ENCODE peak calls at places on chromosomes 5 and 9, in eight cellular contexts. E is GM23248, J is hepatocyte, S is MM.1S, Z is SK-N-SH, F is PC-3, K is OCI-LY7, D is PC-9. C is an unnamed sample. For H3K9me2, the result is how much of the 10 kb centered on the place peaks cover.

GRCh38 chr9:89606567-89607311 is 1.9 kb downstream of the GADD45G start:
- DNase-seq in F (peak), K (no peak), S (peak), J (peak), E (peak), D (no peak), Z (peak), C (no peak)

GRCh38 chr5:179766726-179767455 is 26.9 kb upstream of the LTC4S start:
- DNase-seq in K (no peak), J (no peak), D (no peak), Z (no peak), S (no peak), E (peak), F (no peak), C (no peak)

GRCh38 chr5:67875637-67876036 is 339.9 kb upstream of the PIK3R1 start:
- DNase-seq in K (no peak), Z (no peak), J (no peak), E (no peak), D (no peak), F (no peak), S (no peak), C (no peak)

GRCh38 chr9:79559501-79560181 is 12.1 kb upstream of the TLE4 start:
- DNase-seq in J (no peak), D (no peak), F (no peak), Z (peak), S (no peak), E (no peak), K (no peak), C (no peak)

GRCh38 chr9:137370865-137371520 is 52.0 kb downstream of the EXD3 start:
- DNase-seq in Z (no peak), E (no peak), S (no peak), D (no peak), F (no peak), K (no peak), J (no peak), C (no peak)

GRCh38 chr9:37776328-37776727 is 8.5 kb downstream of the EXOSC3 start:
- DNase-seq in D (no peak), K (no peak), E (peak), F (peak), S (no peak), J (no peak), Z (no peak), C (no peak)

GRCh38 chr9:125932012-125932411 is 184.8 kb downstream of the PBX3 start:
- DNase-seq in D (no peak), F (peak), K (no peak), Z (no peak), J (peak), S (no peak), E (peak), C (peak)

GRCh38 chr5:139108056-139108811 is 89.9 kb downstream of the SIL1 start:
- DNase-seq in D (no peak), Z (no peak), E (peak), J (no peak), S (no peak), K (no peak), F (no peak), C (no peak)

GRCh38 chr9:107946364-107947137 is 457.0 kb upstream of the KLF4 start:
- DNase-seq in D (no peak), Z (no peak), S (no peak), K (no peak), F (no peak), J (no peak), E (no peak), C (no peak)

GRCh38 chr5:125750538-125751186 is 672.5 kb upstream of the GRAMD2B start:
- DNase-seq in S (no peak), F (peak), D (no peak), K (no peak), E (no peak), Z (no peak), J (no peak), C (peak)

GRCh38 chr5:103562084-103562452 is 521 bp downstream of the NUDT12 start:
- DNase-seq in K (no peak), E (peak), S (no peak), J (peak), Z (no peak), F (no peak), D (no peak), C (no peak)

GRCh38 chr9:18890372-18890771 is 142.6 kb downstream of the SAXO1 start:
- DNase-seq in J (no peak), D (no peak), Z (peak), K (no peak), S (no peak), E (peak), F (peak), C (no peak)

GRCh38 chr9:69292078-69292477 is 32.9 kb upstream of the ENTREP1 start:
- DNase-seq in S (no peak), D (no peak), J (no peak), K (no peak), F (no peak), Z (no peak), E (no peak), C (peak)

GRCh38 chr9:133993635-133994253 is 1.6 kb upstream of the VAV2 start:
- DNase-seq in J (no peak), Z (no peak), K (no peak), F (no peak), D (no peak), S (no peak), E (no peak), C (no peak)

GRCh38 chr5:109529520-109529919 is 119.7 kb upstream of the PJA2 start:
- DNase-seq in F (peak), K (no peak), S (no peak), J (no peak), Z (no peak), E (peak), D (no peak), C (no peak)

GRCh38 chr9:70563437-70564204 is 149.2 kb upstream of the KLF9 start:
- DNase-seq in E (peak), F (no peak), J (no peak), Z (no peak), K (no peak), D (no peak), S (peak), C (no peak)

GRCh38 chr9:76351006-76351405 is 43.2 kb downstream of the RFK start:
- DNase-seq in K (peak), E (no peak), F (no peak), S (no peak), D (no peak), J (no peak), Z (no peak), C (no peak)

GRCh38 chr5:11248958-11249357 is 487.9 kb upstream of the DAP start:
- DNase-seq in E (no peak), K (no peak), J (no peak), D (no peak), S (no peak), Z (no peak), F (no peak), C (no peak)

GRCh38 chr5:140827704-140828401 is at the start of gene PCDHA6:
- DNase-seq in E (peak), Z (no peak), S (no peak), D (no peak), J (no peak), K (no peak), F (no peak), C (no peak)

GRCh38 chr9:70044450-70045307 is 1.0 kb downstream of the MAMDC2 start:
- DNase-seq in F (no peak), J (peak), Z (no peak), S (peak), E (peak), D (peak), K (no peak), C (no peak)

GRCh38 chr9:19788614-19789271 is at the start of gene SLC24A2:
- DNase-seq in J (peak), F (no peak), Z (peak), S (no peak), K (no peak), E (no peak), D (no peak), C (no peak)

GRCh38 chr5:80959768-80960442 is at the start of gene RASGRF2:
- DNase-seq in S (no peak), J (peak), K (no peak), Z (peak), F (no peak), E (peak), D (no peak), C (no peak)

GRCh38 chr9:36504154-36504550 is 68.5 kb upstream of the MELK start:
- DNase-seq in D (no peak), J (no peak), S (no peak), F (no peak), Z (no peak), K (peak), E (no peak), C (no peak)

GRCh38 chr9:111896942-111897830 is 572 bp downstream of the UGCG start:
- DNase-seq in D (no peak), Z (peak), K (no peak), J (peak), E (peak), S (no peak), F (peak), C (no peak)

GRCh38 chr5:140075371-140075770 is 32.3 kb upstream of the NRG2 start:
- DNase-seq in J (no peak), K (peak), F (peak), E (peak), D (peak), Z (peak), S (no peak), C (no peak)

GRCh38 chr5:421287-421880 is 21.6 kb upstream of the EXOC3 start:
- DNase-seq in F (no peak), K (no peak), D (no peak), Z (no peak), S (no peak), E (no peak), J (no peak), C (no peak)

GRCh38 chr5:423626-424258 is 19.2 kb upstream of the EXOC3 start:
- DNase-seq in D (no peak), E (no peak), S (no peak), J (no peak), Z (no peak), K (no peak), F (no peak), C (no peak)

GRCh38 chr5:421901-422300 is 21.1 kb upstream of the EXOC3 start:
- DNase-seq in D (no peak), K (no peak), Z (no peak), J (no peak), F (no peak), E (no peak), S (no peak), C (no peak)

GRCh38 chr5:423233-423565 is 19.8 kb upstream of the EXOC3 start:
- DNase-seq in Z (no peak), F (no peak), E (no peak), S (no peak), J (no peak), K (no peak), D (no peak), C (no peak)

DNA sequence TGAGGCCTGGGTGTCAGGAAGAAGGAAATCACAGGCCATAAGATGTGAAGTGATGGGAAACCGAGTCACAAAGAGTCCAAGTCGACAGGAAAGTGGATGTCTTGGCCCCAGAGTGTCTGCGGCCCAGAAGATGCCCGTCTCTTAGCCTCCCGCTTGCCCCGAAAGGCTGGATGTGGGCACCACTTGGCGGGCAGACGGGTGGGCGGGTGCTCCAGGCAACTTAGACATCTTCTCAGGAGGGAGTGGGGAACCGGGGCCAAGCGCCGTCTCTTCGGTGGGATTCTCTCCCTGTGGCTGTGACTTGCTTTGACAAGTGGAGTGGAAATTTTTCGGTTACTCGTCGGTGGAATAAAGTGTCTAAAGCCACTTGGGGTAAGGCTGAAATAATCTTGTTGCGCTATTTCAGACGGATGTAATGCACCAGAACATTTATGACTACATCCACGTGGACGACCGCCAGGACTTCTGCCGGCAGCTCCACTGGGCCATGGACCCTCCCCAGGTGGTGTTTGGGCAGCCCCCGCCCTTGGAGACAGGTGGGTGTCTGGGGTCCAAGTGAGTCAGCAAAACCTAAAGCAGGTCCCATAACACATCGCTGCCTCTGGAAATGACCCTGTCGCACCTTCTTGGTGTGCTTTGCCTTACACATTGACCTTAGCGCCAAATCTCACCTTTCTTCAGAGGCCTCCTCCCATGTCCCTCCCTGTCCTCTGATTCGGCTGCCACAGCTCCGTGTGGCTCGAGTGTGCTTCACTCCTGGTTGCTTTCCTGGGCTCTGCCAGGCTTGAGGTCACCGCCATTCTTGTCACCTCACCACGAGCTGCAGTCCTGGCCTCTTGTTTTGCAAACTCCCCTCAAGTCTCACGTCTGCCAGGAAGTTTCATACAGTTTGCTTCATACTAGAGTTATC is 20.4 kb upstream of the EXOC3 start:
- DNase-seq in D (no peak), S (no peak), Z (no peak), J (no peak), K (no peak), F (no peak), E (no peak), C (no peak)
- H3K9me2 ChIP-seq in D (under half), S (under half), Z (under half), J (under half), K (under half), F (under half), E (under half), C (under half)

GRCh38 chr9:82891321-82891720 is 171.6 kb downstream of the RASEF start:
- DNase-seq in F (no peak), J (no peak), S (no peak), K (no peak), D (no peak), Z (no peak), E (no peak), C (no peak)

GRCh38 chr9:82890401-82890800 is 172.5 kb downstream of the RASEF start:
- DNase-seq in S (no peak), K (no peak), D (no peak), E (no peak), F (no peak), Z (no peak), J (no peak), C (no peak)

GRCh38 chr9:82890865-82891264 is 172.1 kb downstream of the RASEF start:
- DNase-seq in F (no peak), Z (no peak), E (no peak), K (no peak), D (no peak), J (no peak), S (no peak), C (no peak)

GRCh38 chr9:82894961-82895902 is 167.7 kb downstream of the RASEF start:
- DNase-seq in K (no peak), D (no peak), S (no peak), F (no peak), J (peak), Z (peak), E (no peak), C (no peak)

GRCh38 chr9:82893549-82893948 is 169.4 kb downstream of the RASEF start:
- DNase-seq in Z (no peak), F (no peak), D (no peak), J (no peak), K (no peak), S (no peak), E (no peak), C (no peak)
- H3K9me2 ChIP-seq in Z (under half), F (under half), D (under half), J (under half), K (under half), S (under half), E (under half), C (under half)

GRCh38 chr5:143605403-143606005 is 202.0 kb upstream of the NR3C1 start:
- DNase-seq in K (peak), E (no peak), D (no peak), J (no peak), S (peak), F (peak), Z (no peak), C (no peak)
- H3K9me2 ChIP-seq in K (under half), E (under half), D (under half), J (under half), S (under half), F (under half), Z (under half), C (under half)

DNA sequence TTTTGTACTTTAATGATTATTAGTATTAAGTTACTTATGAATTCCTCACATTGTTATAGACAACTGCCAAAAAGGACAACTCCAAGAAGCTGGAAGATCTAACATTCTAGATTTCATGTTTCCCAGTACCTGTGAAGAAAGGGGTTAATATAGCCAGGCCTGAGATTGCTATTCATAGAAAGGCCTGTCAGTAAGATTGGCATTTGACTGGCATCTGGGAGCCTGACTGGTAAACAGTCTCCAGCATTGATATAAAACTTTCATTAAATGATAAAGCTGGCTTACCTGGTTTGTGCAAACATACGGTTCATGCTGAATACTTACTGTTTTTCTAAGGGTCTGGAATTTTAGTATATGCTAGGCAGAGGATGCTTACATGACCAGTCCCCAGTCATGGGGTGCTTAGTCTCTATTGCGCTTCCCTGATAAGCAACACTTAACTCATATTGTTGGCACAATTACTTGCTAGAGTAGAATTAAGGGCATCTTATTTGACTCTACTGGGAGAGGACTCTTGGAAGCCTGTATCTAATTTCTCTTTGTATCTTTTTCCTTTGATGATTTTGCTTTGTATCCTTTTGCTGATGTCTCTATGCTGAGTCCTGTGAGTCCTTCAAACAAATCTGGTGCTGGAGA is 340.4 kb upstream of the SEMA6A start:
- DNase-seq in J (no peak), S (no peak), D (no peak), E (no peak), Z (no peak), F (no peak), K (no peak), C (no peak)
- H3K9me2 ChIP-seq in J (under half), S (under half), D (under half), E (under half), Z (under half), F (under half), K (under half), C (under half)